ENCODE peak calls at places on chromosomes 3 and 15, in five cellular contexts. I is sciatic nerve; B is CD4-positive, alpha-beta T cell; O is iris pigment epithelial cell; G is immature natural killer cell. Z is an unnamed sample.

GRCh38 chr3:170270282-170270891 is 48.2 kb downstream of the PRKCI start:
- DNase-seq in I (no peak), B (no peak), O (no peak), G (no peak), Z (no peak)

GRCh38 chr3:102827386-102827785 is 392.6 kb downstream of the ZPLD1 start:
- DNase-seq in I (no peak), B (no peak), O (no peak), G (peak; percentile 12), Z (no peak)

GRCh38 chr3:63862804-63863149 is 828 bp downstream of the THOC7 start:
- DNase-seq in I (no peak), B (no peak), O (no peak), G (no peak), Z (no peak)

GRCh38 chr3:186042521-186043202 is 66.2 kb downstream of the ETV5 start:
- DNase-seq in I (no peak), B (no peak), O (peak; percentile 29), G (no peak), Z (no peak)

GRCh38 chr15:79440355-79440908 is 8.3 kb downstream of the MINAR1 start:
- DNase-seq in I (no peak), B (no peak), O (no peak), G (no peak), Z (no peak)

GRCh38 chr3:14787630-14788029 is 31.1 kb upstream of the FGD5 start:
- DNase-seq in I (peak; percentile 49), B (no peak), O (no peak), G (no peak), Z (peak; percentile 62)

GRCh38 chr15:64246364-64247189 is 83.8 kb upstream of the PPIB start:
- DNase-seq in I (no peak), B (no peak), O (peak; percentile 94), G (no peak), Z (no peak)

GRCh38 chr15:79467865-79468586 is 35.9 kb downstream of the MINAR1 start:
- DNase-seq in I (no peak), B (no peak), O (no peak), G (no peak), Z (no peak)

GRCh38 chr15:61099030-61099800 is 129.9 kb downstream of the RORA start:
- DNase-seq in I (no peak), B (no peak), O (peak; percentile 25), G (no peak), Z (no peak)

GRCh38 chr3:117059990-117060338 is 350.4 kb downstream of the TUSC7 start:
- DNase-seq in I (no peak), B (no peak), O (no peak), G (no peak), Z (no peak)

GRCh38 chr3:126676919-126677705 is 22.2 kb upstream of the TXNRD3 start:
- DNase-seq in I (no peak), B (no peak), O (peak; percentile 41), G (no peak), Z (no peak)

GRCh38 chr3:14238356-14238755 is 59.7 kb downstream of the LSM3 start:
- DNase-seq in I (no peak), B (no peak), O (no peak), G (no peak), Z (peak; percentile 33)

GRCh38 chr3:50554553-50554952 is 13.0 kb downstream of the C3orf18 start:
- DNase-seq in I (no peak), B (no peak), O (no peak), G (peak; percentile 17), Z (no peak)

GRCh38 chr15:56760186-56760585 is 26.9 kb upstream of the ZNF280D start:
- DNase-seq in I (no peak), B (no peak), O (peak; percentile 75), G (no peak), Z (no peak)

GRCh38 chr15:48774484-48774883 is 36.4 kb downstream of the CEP152 start:
- DNase-seq in I (no peak), B (no peak), O (peak; percentile 62), G (no peak), Z (no peak)

GRCh38 chr3:30004481-30004880 is 601.9 kb upstream of the TGFBR2 start:
- DNase-seq in I (no peak), B (no peak), O (peak; percentile 11), G (no peak), Z (no peak)

GRCh38 chr3:129524081-129524480 is 4.4 kb upstream of the RHO start:
- DNase-seq in I (no peak), B (no peak), O (no peak), G (no peak), Z (no peak)

GRCh38 chr3:18153571-18154173 is 271.5 kb downstream of the SATB1 start:
- DNase-seq in I (no peak), B (no peak), O (peak; percentile 54), G (no peak), Z (no peak)

GRCh38 chr15:44295909-44296420 is 7.4 kb downstream of the GOLM2 start:
- DNase-seq in I (no peak), B (no peak), O (no peak), G (no peak), Z (no peak)

GRCh38 chr3:54358327-54358726 is 236.0 kb downstream of the CACNA2D3 start:
- DNase-seq in I (no peak), B (no peak), O (no peak), G (no peak), Z (no peak)

GRCh38 chr3:8761866-8762265 is 7.5 kb downstream of the OXTR start:
- DNase-seq in I (no peak), B (no peak), O (no peak), G (no peak), Z (no peak)

GRCh38 chr3:186124618-186125017 is 15.7 kb upstream of the ETV5 start:
- DNase-seq in I (no peak), B (no peak), O (no peak), G (no peak), Z (no peak)

GRCh38 chr15:82298520-82298919 is 35.9 kb downstream of the SAXO2 start:
- DNase-seq in I (no peak), B (peak; percentile 35), O (peak; percentile 12), G (peak; percentile 78), Z (no peak)

GRCh38 chr3:32569540-32570425 is 875 bp downstream of the DYNC1LI1 start:
- DNase-seq in I (peak; percentile 75), B (peak; percentile 4), O (no peak), G (peak; percentile 28), Z (peak; percentile 82)

GRCh38 chr3:186287723-186288122 is 74.3 kb downstream of the DGKG start:
- DNase-seq in I (no peak), B (no peak), O (peak; percentile 87), G (no peak), Z (no peak)

GRCh38 chr15:70159397-70160009 is 61.8 kb upstream of the TLE3 start:
- DNase-seq in I (no peak), B (no peak), O (no peak), G (no peak), Z (no peak)

GRCh38 chr3:37989821-37990480 is 635 bp upstream of the VILL start:
- DNase-seq in I (peak; percentile 35), B (no peak), O (no peak), G (no peak), Z (peak; percentile 65)

GRCh38 chr3:72907131-72907697 is 19.4 kb downstream of the GXYLT2 start:
- DNase-seq in I (no peak), B (no peak), O (peak; percentile 77), G (no peak), Z (no peak)

GRCh38 chr15:92449476-92449875 is 55.8 kb downstream of the ST8SIA2 start:
- DNase-seq in I (no peak), B (no peak), O (peak; percentile 8), G (no peak), Z (no peak)

GRCh38 chr3:127565711-127566110 is 24.8 kb downstream of the TPRA1 start:
- DNase-seq in I (no peak), B (no peak), O (no peak), G (no peak), Z (no peak)